ENCODE peak calls at places on chromosomes 6 and 20, in ten cellular contexts. X, L, Q, B, N, I, H, G, P and Y are unnamed samples.

GRCh38 chr6:35691027-35691824 is 2.5 kb upstream of the FKBP5 start:
- DNase-seq in X (no peak), L (peak; percentile 44), Q (no peak), B (peak; percentile 80), N (no peak), I (no peak), H (no peak), G (peak; percentile 42), P (peak; percentile 89), Y (no peak)

GRCh38 chr20:2150660-2151059 is 49.0 kb downstream of the STK35 start:
- DNase-seq in X (no peak), L (peak; percentile 45), Q (no peak), B (no peak), N (no peak), I (no peak), H (no peak), G (no peak), P (no peak), Y (no peak)

GRCh38 chr20:32559753-32560380 is 25.3 kb downstream of the NOL4L start:
- DNase-seq in X (no peak), L (peak; percentile 40), Q (no peak), B (no peak), N (no peak), I (no peak), H (no peak), G (peak; percentile 35), P (no peak), Y (no peak)

GRCh38 chr20:23257848-23258746 is 92.5 kb upstream of the NXT1 start:
- DNase-seq in X (no peak), L (peak; percentile 74), Q (no peak), B (peak; percentile 84), N (no peak), I (no peak), H (no peak), G (peak; percentile 91), P (no peak), Y (no peak)

GRCh38 chr6:149962461-149963211 is 1.1 kb upstream of the ULBP1 start:
- DNase-seq in X (no peak), L (no peak), Q (no peak), B (no peak), N (no peak), I (no peak), H (no peak), G (no peak), P (no peak), Y (no peak)

GRCh38 chr6:7126759-7127158 is 19.0 kb downstream of the RREB1 start:
- DNase-seq in X (no peak), L (no peak), Q (no peak), B (no peak), N (no peak), I (no peak), H (no peak), G (no peak), P (no peak), Y (no peak)

GRCh38 chr6:163867518-163868292 is 453.2 kb downstream of the QKI start:
- DNase-seq in X (no peak), L (no peak), Q (no peak), B (no peak), N (no peak), I (no peak), H (no peak), G (no peak), P (no peak), Y (no peak)

GRCh38 chr6:46684771-46685170 is 2.9 kb upstream of the TDRD6 start:
- DNase-seq in X (no peak), L (peak; percentile 57), Q (no peak), B (peak; percentile 37), N (no peak), I (no peak), H (no peak), G (peak; percentile 87), P (no peak), Y (no peak)

GRCh38 chr20:47418061-47418616 is 61.6 kb upstream of the ZMYND8 start:
- DNase-seq in X (no peak), L (no peak), Q (no peak), B (no peak), N (no peak), I (no peak), H (no peak), G (no peak), P (no peak), Y (no peak)

GRCh38 chr20:40640667-40641066 is 48.4 kb downstream of the MAFB start:
- DNase-seq in X (no peak), L (no peak), Q (no peak), B (no peak), N (no peak), I (no peak), H (no peak), G (no peak), P (no peak), Y (no peak)

GRCh38 chr6:144989319-144990099 is 704.4 kb downstream of the UTRN start:
- DNase-seq in X (no peak), L (peak; percentile 67), Q (no peak), B (peak; percentile 25), N (no peak), I (no peak), H (no peak), G (no peak), P (no peak), Y (no peak)

GRCh38 chr20:63955281-63955845 is 853 bp downstream of the UCKL1 start:
- DNase-seq in X (no peak), L (peak; percentile 28), Q (peak; percentile 34), B (peak; percentile 31), N (no peak), I (no peak), H (no peak), G (peak; percentile 28), P (peak; percentile 53), Y (no peak)

GRCh38 chr20:34083137-34083536 is 28.9 kb downstream of the EIF2S2 start:
- DNase-seq in X (no peak), L (peak; percentile 88), Q (no peak), B (peak; percentile 94), N (no peak), I (no peak), H (no peak), G (peak; percentile 99), P (peak; percentile 81), Y (no peak)

GRCh38 chr20:17010181-17010580 is 216.7 kb upstream of the PCSK2 start:
- DNase-seq in X (no peak), L (no peak), Q (no peak), B (no peak), N (no peak), I (no peak), H (no peak), G (no peak), P (no peak), Y (no peak)

GRCh38 chr6:170480045-170480714 is 72.9 kb downstream of the PSMB1 start:
- DNase-seq in X (no peak), L (peak; percentile 6), Q (no peak), B (no peak), N (no peak), I (no peak), H (no peak), G (no peak), P (peak; percentile 29), Y (no peak)
- TF ChIP-seq CTCF in X (no peak), L (peak; percentile 18), Q (no peak), B (no peak), N (no peak), I (no peak), H (no peak), G (peak; percentile 42), P (peak; percentile 37), Y (no peak)

DNA sequence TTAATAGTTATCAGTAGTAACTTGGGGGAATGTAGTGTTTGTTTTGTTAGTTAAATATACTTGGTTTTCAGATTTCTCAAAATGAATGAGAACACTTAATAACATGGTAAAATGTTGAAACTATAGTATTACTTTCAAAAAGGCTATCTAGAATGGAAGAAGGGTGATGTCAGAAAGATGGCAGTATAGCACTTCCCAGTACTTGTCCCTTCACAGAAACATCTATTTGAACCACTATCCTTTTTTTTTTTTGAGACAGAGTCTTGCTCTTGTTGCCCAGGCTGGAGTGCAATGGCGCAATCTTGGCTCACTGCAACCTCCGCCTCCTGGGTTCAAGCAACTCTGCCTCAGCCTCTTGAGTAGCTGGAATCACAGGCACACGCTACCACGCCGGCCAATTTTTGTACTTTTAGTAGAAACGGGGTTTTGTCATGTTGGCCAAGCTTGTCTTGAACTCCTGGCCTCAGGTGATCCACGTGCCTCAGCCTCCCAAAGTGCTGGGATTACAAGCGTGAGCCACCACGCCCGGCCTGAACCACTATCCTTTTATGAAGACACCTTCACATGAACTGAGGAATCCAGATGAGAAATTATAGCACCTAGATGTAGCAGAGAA is 4.7 kb upstream of the ECHDC1 start:
- DNase-seq in X (no peak), L (no peak), Q (no peak), B (no peak), N (no peak), I (no peak), H (no peak), G (no peak), P (no peak), Y (no peak)
- TF ChIP-seq CTCF in X (no peak), L (peak; percentile 9), Q (no peak), B (no peak), N (no peak), I (no peak), H (no peak), G (no peak), P (no peak), Y (no peak)

DNA sequence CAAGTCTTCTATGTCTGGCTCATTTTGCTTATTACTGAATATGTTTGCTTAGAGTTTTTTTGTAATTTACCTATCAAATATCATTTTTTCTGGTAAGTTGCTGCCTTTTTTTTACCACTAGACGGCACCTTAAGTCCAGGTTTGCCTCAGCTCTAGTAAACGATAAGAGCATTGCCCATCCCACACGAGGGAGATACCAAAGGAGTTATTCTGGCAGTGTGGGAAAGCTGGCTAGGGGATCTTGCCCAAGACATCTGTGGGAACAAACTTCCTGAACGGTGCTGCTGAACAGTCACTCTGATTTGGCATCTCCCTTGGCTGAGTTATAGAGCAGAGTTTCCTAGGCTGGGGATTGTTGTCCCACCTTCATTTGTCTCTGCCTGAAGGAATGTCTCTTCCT is 306.4 kb downstream of the COL12A1 start:
- DNase-seq in X (peak; percentile 6), L (peak; percentile 86), Q (no peak), B (peak; percentile 52), N (no peak), I (no peak), H (no peak), G (peak; percentile 58), P (no peak), Y (no peak)
- TF ChIP-seq CTCF in X (no peak), L (peak; percentile 32), Q (peak; percentile 32), B (no peak), N (no peak), I (no peak), H (no peak), G (peak; percentile 28), P (no peak), Y (no peak)

GRCh38 chr6:49636368-49637332 is at the start of gene RHAG:
- DNase-seq in X (no peak), L (no peak), Q (no peak), B (no peak), N (no peak), I (no peak), H (no peak), G (no peak), P (no peak), Y (no peak)
- TF ChIP-seq CTCF in X (no peak), L (no peak), Q (no peak), B (no peak), N (no peak), I (no peak), H (no peak), G (no peak), P (no peak), Y (no peak)